ENCODE peak calls at places on chromosomes 5 and 9, in ten cellular contexts. N, O, I, M, K, F, E, B, D and L are unnamed samples.
A peak's percentile ranks its signal among the peaks of the same experiment; 100 is the strongest.

GRCh38 chr9:127828262-127829031 is 25.8 kb downstream of the FPGS start:
- DNase-seq in O (peak; percentile 84), D (peak; percentile 53), K (peak; percentile 49), B (no peak), N (no peak), I (peak; percentile 78), E (no peak), F (peak; percentile 86), M (peak; percentile 96), L (peak; percentile 94)

GRCh38 chr5:147455822-147456221 is 54.0 kb downstream of the DPYSL3 start:
- DNase-seq in B (no peak), N (no peak), D (no peak), E (no peak), F (no peak), M (no peak), I (no peak), O (no peak), K (no peak), L (no peak)

GRCh38 chr5:115888027-115888426 is 46.3 kb downstream of the AP3S1 start:
- DNase-seq in N (no peak), K (peak; percentile 13), B (no peak), D (no peak), M (no peak), E (no peak), I (no peak), F (peak; percentile 62), O (no peak), L (no peak)

GRCh38 chr9:137221477-137222111 is 446 bp downstream of the RNF208 start:
- DNase-seq in M (peak; percentile 47), B (no peak), N (no peak), K (no peak), F (no peak), O (no peak), D (no peak), I (no peak), E (no peak), L (no peak)

GRCh38 chr5:98768160-98769005 is 5.1 kb upstream of the RGMB start:
- DNase-seq in I (peak; percentile 9), M (peak; percentile 90), O (peak; percentile 46), B (peak; percentile 29), K (peak; percentile 62), F (peak; percentile 71), D (no peak), N (peak; percentile 44), E (no peak), L (peak; percentile 23)

GRCh38 chr9:91900057-91900816 is 49.8 kb downstream of the ROR2 start:
- DNase-seq in N (no peak), F (peak; percentile 45), O (no peak), D (no peak), I (no peak), M (peak; percentile 38), E (no peak), B (no peak), K (no peak), L (no peak)

GRCh38 chr5:1343931-1344901 is 683 bp downstream of the CLPTM1L start:
- DNase-seq in B (no peak), M (peak; percentile 39), D (no peak), N (peak; percentile 4), K (peak; percentile 21), F (peak; percentile 17), E (peak; percentile 5), O (no peak), I (no peak), L (no peak)

GRCh38 chr9:4549751-4550295 is 59.6 kb downstream of the SLC1A1 start:
- DNase-seq in N (no peak), F (peak; percentile 9), K (no peak), I (no peak), E (no peak), M (no peak), B (no peak), O (no peak), D (no peak), L (no peak)

GRCh38 chr9:110217656-110218099 is 9.7 kb upstream of the C9orf152 start:
- DNase-seq in M (peak; percentile 52), I (no peak), B (no peak), D (peak; percentile 14), F (peak; percentile 69), K (peak; percentile 43), N (peak; percentile 27), O (no peak), E (peak; percentile 22), L (no peak)

GRCh38 chr5:157745041-157745456 is 1.5 kb downstream of the LSM11 start:
- DNase-seq in K (no peak), M (no peak), B (no peak), E (no peak), F (no peak), N (no peak), I (no peak), D (no peak), O (no peak), L (no peak)

GRCh38 chr9:138077126-138077525 is 199.5 kb downstream of the CACNA1B start:
- DNase-seq in D (no peak), I (no peak), O (no peak), M (no peak), N (no peak), E (no peak), K (no peak), F (no peak), B (no peak), L (no peak)

GRCh38 chr5:1542755-1543154 is 19.0 kb upstream of the LPCAT1 start:
- DNase-seq in N (peak; percentile 64), F (peak; percentile 90), I (no peak), E (peak; percentile 91), D (peak; percentile 54), M (no peak), K (peak; percentile 78), B (peak; percentile 6), O (peak; percentile 84), L (peak; percentile 60)

GRCh38 chr5:63131618-63132285 is 553.1 kb downstream of the LRRC70 start:
- DNase-seq in F (peak; percentile 74), K (peak; percentile 93), O (no peak), M (no peak), D (no peak), N (peak; percentile 91), I (no peak), E (peak; percentile 87), B (no peak), L (no peak)

GRCh38 chr9:115157245-115157674 is 39.3 kb upstream of the TNC start:
- DNase-seq in M (no peak), E (peak; percentile 83), I (no peak), O (no peak), F (peak; percentile 78), B (no peak), D (no peak), K (peak; percentile 89), N (peak; percentile 87), L (no peak)

GRCh38 chr5:21693591-21693990 is 1159.6 kb downstream of the CDH12 start:
- DNase-seq in E (no peak), M (no peak), I (no peak), K (no peak), D (no peak), O (no peak), B (no peak), N (no peak), F (no peak), L (no peak)

DNA sequence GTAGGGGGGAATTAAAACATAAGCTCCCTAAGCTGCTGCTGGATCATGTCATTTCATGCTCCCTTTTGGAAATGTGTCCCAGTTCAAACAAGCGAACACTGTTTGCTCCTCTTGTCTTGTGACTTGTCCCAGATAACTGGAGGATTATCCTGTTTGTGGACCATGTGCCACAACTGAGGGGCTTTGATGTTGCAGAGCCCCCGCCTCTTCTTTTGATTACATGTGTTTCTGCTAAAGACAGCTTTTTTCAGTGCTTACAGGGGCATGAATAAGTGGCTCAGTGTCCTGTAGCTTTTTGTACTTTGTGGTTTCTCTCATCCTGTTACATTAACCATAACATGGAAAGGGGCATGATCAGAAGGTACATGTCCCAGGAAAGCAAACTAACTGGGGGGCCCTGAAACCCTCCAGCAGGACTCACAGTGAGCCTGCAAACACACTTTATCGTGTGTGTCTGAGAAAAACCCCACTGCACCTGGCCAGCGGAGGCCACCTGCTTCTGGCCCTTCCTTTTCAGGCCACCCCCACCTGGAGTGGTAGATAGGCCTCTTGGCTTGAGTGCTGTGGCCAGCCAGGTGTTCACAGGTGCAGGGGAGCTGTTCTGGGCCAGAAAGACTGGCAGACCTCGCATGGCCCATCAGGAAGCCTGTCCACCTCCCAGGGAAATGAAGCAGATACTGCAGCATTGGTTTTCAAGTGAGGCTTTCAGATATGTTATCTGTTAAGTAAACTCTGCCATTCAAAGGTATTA is 285.6 kb downstream of the FANCC start:
- DNase-seq in N (no peak), E (no peak), K (no peak), M (peak; percentile 60), F (no peak), D (no peak), B (no peak), I (no peak), O (peak; percentile 64), L (no peak)
- H3K4me1 ChIP-seq in N (peaks cover 14% of the 10 kb centered on the region), E (peaks cover 16% of the 10 kb centered on the region), K (peaks cover 10% of the 10 kb centered on the region), M (peaks cover 15% of the 10 kb centered on the region), F (peaks cover 39% of the 10 kb centered on the region), D (peaks cover 10% of the 10 kb centered on the region), B (no peaks in the 10 kb centered on the region), I (peaks cover 97% of the 10 kb centered on the region), O (peaks cover 74% of the 10 kb centered on the region), L (peaks cover 90% of the 10 kb centered on the region)

DNA sequence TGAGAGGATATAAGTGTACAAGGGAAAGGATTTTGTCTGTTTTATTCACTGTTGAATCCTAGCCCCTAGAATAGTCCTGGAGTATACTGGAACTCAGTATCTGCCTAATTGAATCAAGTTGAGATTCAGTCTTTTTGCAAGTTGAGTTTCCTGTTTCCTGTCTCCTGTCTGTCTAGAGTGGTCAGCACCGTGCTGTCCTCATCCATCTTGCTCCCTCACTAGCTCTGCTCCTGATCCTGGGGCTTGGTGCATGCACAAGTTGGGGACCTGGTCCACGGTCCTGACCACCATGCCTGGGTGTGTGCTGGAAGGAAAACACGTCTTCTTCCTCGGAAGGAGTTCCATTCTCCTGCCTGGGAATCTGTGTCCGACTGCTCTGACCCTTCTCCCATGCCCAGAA is 3.2 kb downstream of the IL5 start:
- DNase-seq in E (no peak), N (no peak), I (no peak), O (no peak), M (no peak), B (no peak), K (no peak), D (no peak), F (no peak), L (no peak)
- H3K4me3 ChIP-seq in E (no peak overlapping the region), N (no peak overlapping the region), I (no peak overlapping the region), O (no peak overlapping the region), M (no peak overlapping the region), B (no peak overlapping the region), K (no peak overlapping the region), D (no peak overlapping the region), F (no peak overlapping the region), L (no peak overlapping the region)

GRCh38 chr5:134526483-134527155 is 1.1 kb downstream of the JADE2 start:
- DNase-seq in K (peak; percentile 37), M (peak; percentile 79), O (peak; percentile 90), D (peak; percentile 73), N (peak; percentile 14), E (no peak), B (peak; percentile 66), F (peak; percentile 38), I (peak; percentile 69), L (peak; percentile 82)
- TF ChIP-seq CTCF in K (no peak), M (peak; percentile 51), O (peak; percentile 50), D (peak; percentile 81), N (no peak), E (peak; percentile 47), B (peak; percentile 21), F (peak; percentile 39), I (peak; percentile 54), L (peak; percentile 53)

DNA sequence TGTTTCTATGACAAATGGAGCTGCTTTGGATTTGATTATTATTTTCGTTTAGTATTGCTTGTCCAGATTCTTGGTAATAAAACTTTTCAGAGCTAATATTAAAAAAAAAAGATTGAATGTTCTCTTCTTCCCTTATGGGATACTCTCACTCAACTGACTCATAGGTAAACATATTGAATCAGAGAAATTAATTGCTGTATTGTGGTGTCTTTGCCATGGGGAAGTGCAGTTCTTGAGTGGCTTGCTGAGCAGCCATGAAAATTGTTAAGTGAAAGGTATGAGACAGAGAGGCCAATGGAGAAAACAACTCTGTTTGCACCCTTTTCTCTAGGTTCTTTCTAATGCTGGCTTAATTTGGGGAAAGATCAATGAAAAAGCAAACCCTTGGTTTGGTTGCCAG is 149.9 kb upstream of the HMHB1 start:
- DNase-seq in O (no peak), B (no peak), I (no peak), D (no peak), N (no peak), K (no peak), E (peak; percentile 57), M (no peak), F (no peak), L (no peak)
- H3K4me1 ChIP-seq in O (no peaks in the 10 kb centered on the region), B (no peaks in the 10 kb centered on the region), I (no peaks in the 10 kb centered on the region), D (no peaks in the 10 kb centered on the region), N (no peaks in the 10 kb centered on the region), K (no peaks in the 10 kb centered on the region), E (no peaks in the 10 kb centered on the region), M (no peaks in the 10 kb centered on the region), F (no peaks in the 10 kb centered on the region), L (no peaks in the 10 kb centered on the region)